ENCODE peak calls at places on chromosomes 16 and 17, in eight cellular contexts. L is fibroblast of lung, Q is cardiac muscle cell, J is A549, Z is tibial nerve, Y is IMR-90, M is thoracic aorta, A is ascending aorta. U is an unnamed sample. For H3K4me1, the result is how much of the 10 kb centered on the place peaks cover.

GRCh38 chr16:65786916-65787315 is 579.6 kb upstream of the CDH5 start:
- DNase-seq in M (no peak), A (no peak), L (no peak), J (no peak), Z (peak), Y (no peak), Q (no peak), U (no peak)

GRCh38 chr17:31424944-31425582 is 33.6 kb downstream of the RAB11FIP4 start:
- DNase-seq in Y (peak), J (no peak), L (no peak), M (no peak), Q (no peak), A (no peak), Z (no peak), U (no peak)

GRCh38 chr17:63476494-63476856 is 386 bp upstream of the ACE start:
- DNase-seq in Q (peak), A (no peak), J (no peak), L (no peak), Z (no peak), Y (no peak), M (no peak), U (no peak)

GRCh38 chr16:78163772-78164391 is 64.4 kb downstream of the WWOX start:
- DNase-seq in J (no peak), Y (no peak), A (no peak), Q (no peak), M (no peak), Z (no peak), L (no peak), U (no peak)

GRCh38 chr16:68275611-68276191 is 11.4 kb downstream of the SLC7A6 start:
- DNase-seq in A (no peak), Y (no peak), J (no peak), M (no peak), L (no peak), Q (no peak), Z (no peak), U (peak)

GRCh38 chr17:79802039-79802735 is 5.3 kb upstream of the CBX8 start:
- DNase-seq in Y (no peak), J (no peak), M (no peak), A (no peak), Q (no peak), L (no peak), Z (no peak), U (no peak)

GRCh38 chr17:49210158-49211029 is at the start of the genes ABI3 and GNGT2:
- DNase-seq in A (peak), M (no peak), Z (no peak), L (peak), Y (peak), J (no peak), Q (peak), U (no peak)

GRCh38 chr16:54511181-54511731 is 224.7 kb upstream of the IRX3 start:
- DNase-seq in A (no peak), Q (peak), L (peak), M (no peak), Y (no peak), Z (no peak), J (no peak), U (no peak)

GRCh38 chr16:27768651-27769270 is 218.8 kb downstream of the KATNIP start:
- DNase-seq in M (no peak), Q (no peak), Z (no peak), A (no peak), L (no peak), Y (no peak), J (no peak), U (no peak)

GRCh38 chr17:59366773-59367656 is 35.6 kb downstream of the YPEL2 start:
- DNase-seq in L (peak), A (peak), Y (peak), Z (no peak), J (no peak), Q (no peak), M (no peak), U (peak)

GRCh38 chr16:54118846-54119245 is 167.7 kb downstream of the IRX3 start:
- DNase-seq in J (no peak), L (peak), M (no peak), A (no peak), Q (peak), Z (no peak), Y (peak), U (no peak)

GRCh38 chr16:57889960-57890751 is 80.8 kb downstream of the CNGB1 start:
- DNase-seq in Y (peak), M (no peak), A (no peak), Z (peak), Q (peak), J (no peak), L (peak), U (no peak)

GRCh38 chr17:79728169-79728907 is 2.4 kb upstream of the ENPP7 start:
- DNase-seq in L (peak), Y (peak), Z (peak), Q (peak), J (peak), A (peak), M (peak), U (peak)

GRCh38 chr16:84266451-84266850 is 26.6 kb upstream of the KCNG4 start:
- DNase-seq in M (no peak), J (peak), L (peak), Z (peak), Y (peak), A (no peak), Q (peak), U (no peak)

GRCh38 chr17:30232015-30232821 is 3.3 kb downstream of the SLC6A4 start:
- DNase-seq in M (no peak), J (no peak), Q (no peak), Z (no peak), A (peak), L (no peak), Y (no peak), U (no peak)

GRCh38 chr17:52606098-52606497 is 447.6 kb upstream of the CA10 start:
- DNase-seq in A (no peak), L (no peak), Y (no peak), Z (no peak), J (no peak), Q (peak), M (no peak), U (no peak)

GRCh38 chr17:37815516-37815915 is 70.7 kb upstream of the HNF1B start:
- DNase-seq in Q (no peak), A (no peak), Z (no peak), Y (no peak), L (no peak), J (no peak), M (no peak), U (no peak)

GRCh38 chr17:36019423-36019822 is 1.7 kb upstream of the CCL23 start:
- DNase-seq in Y (no peak), L (no peak), A (no peak), Z (no peak), M (no peak), Q (no peak), J (no peak), U (no peak)

GRCh38 chr17:36856921-36857381 is 80.3 kb upstream of the LHX1 start:
- DNase-seq in Z (no peak), L (no peak), A (no peak), M (no peak), Q (no peak), J (no peak), Y (no peak), U (peak)

GRCh38 chr17:81039096-81039495 is 4.1 kb downstream of the BAIAP2 start:
- DNase-seq in L (no peak), Q (no peak), A (no peak), M (no peak), J (no peak), Z (no peak), Y (no peak), U (no peak)

GRCh38 chr16:50928065-50928464 is 186.2 kb downstream of the CYLD start:
- DNase-seq in L (no peak), M (no peak), Q (no peak), J (no peak), A (no peak), Z (no peak), Y (no peak), U (no peak)

GRCh38 chr17:21240375-21241055 is 12.7 kb downstream of the NATD1 start:
- DNase-seq in Q (no peak), J (no peak), M (no peak), A (no peak), Z (no peak), L (no peak), Y (no peak), U (no peak)

GRCh38 chr17:29640981-29641642 is 18.4 kb upstream of the CORO6 start:
- DNase-seq in L (peak), A (no peak), Y (no peak), M (no peak), Q (no peak), Z (no peak), J (no peak), U (no peak)

GRCh38 chr17:19541445-19541844 is 7.8 kb downstream of the SLC47A1 start:
- DNase-seq in M (no peak), A (no peak), L (no peak), J (no peak), Y (no peak), Z (no peak), Q (no peak), U (no peak)

GRCh38 chr16:397736-398332 is 835 bp downstream of the NME4 start:
- DNase-seq in Y (peak), J (peak), Z (peak), L (peak), Q (peak), M (no peak), A (peak), U (peak)

GRCh38 chr16:49708491-49708890 is 147.4 kb downstream of the ZNF423 start:
- DNase-seq in A (no peak), Q (no peak), L (no peak), M (no peak), Y (no peak), J (no peak), Z (no peak), U (no peak)

GRCh38 chr16:22694887-22695382 is 119.0 kb upstream of the HS3ST2 start:
- DNase-seq in Y (peak), Z (no peak), L (peak), M (peak), A (peak), Q (peak), J (no peak), U (no peak)

GRCh38 chr17:12850996-12851395 is 61.7 kb downstream of the ARHGAP44 start:
- DNase-seq in Y (no peak), M (no peak), Q (no peak), L (no peak), J (no peak), A (no peak), Z (no peak), U (no peak)

GRCh38 chr16:13435873-13436474 is 484.0 kb upstream of the ERCC4 start:
- DNase-seq in M (no peak), A (no peak), L (no peak), Y (no peak), J (no peak), Z (no peak), Q (no peak), U (no peak)

GRCh38 chr17:3722716-3723115 is 987 bp upstream of the HASPIN start:
- DNase-seq in Q (peak), L (peak), J (no peak), Z (no peak), A (no peak), M (no peak), Y (peak), U (no peak)

GRCh38 chr17:78226055-78226751 is 5.2 kb upstream of the TMEM235 start:
- DNase-seq in Q (no peak), L (no peak), Y (no peak), Z (no peak), A (no peak), M (no peak), J (no peak), U (no peak)

GRCh38 chr16:21104124-21104860 is 46.4 kb downstream of the DNAH3 start:
- DNase-seq in Z (no peak), J (no peak), A (no peak), L (no peak), Y (peak), M (no peak), Q (peak), U (no peak)

GRCh38 chr16:16778322-16778721 is 399.4 kb downstream of the NPIPA7 start:
- DNase-seq in Z (no peak), Y (no peak), L (no peak), Q (no peak), M (no peak), A (no peak), J (no peak), U (no peak)

GRCh38 chr16:48076455-48077012 is 79.3 kb downstream of the ABCC12 start:
- DNase-seq in M (no peak), A (no peak), J (peak), Z (no peak), Q (no peak), L (peak), Y (peak), U (no peak)

GRCh38 chr16:1580256-1580655 is 31.6 kb downstream of the IFT140 start:
- DNase-seq in Q (no peak), L (no peak), Z (no peak), Y (no peak), M (no peak), J (no peak), A (no peak), U (no peak)

GRCh38 chr16:1581804-1582203 is 30.1 kb downstream of the IFT140 start:
- DNase-seq in Q (no peak), L (no peak), Z (no peak), Y (no peak), A (no peak), J (no peak), M (no peak), U (no peak)

GRCh38 chr16:1580956-1581355 is 30.9 kb downstream of the IFT140 start:
- DNase-seq in A (no peak), Y (no peak), M (no peak), Q (no peak), L (no peak), Z (no peak), J (no peak), U (no peak)

GRCh38 chr16:1575578-1575977 is 36.3 kb downstream of the IFT140 start:
- DNase-seq in A (no peak), M (no peak), Z (no peak), J (no peak), Q (no peak), Y (no peak), L (no peak), U (no peak)

GRCh38 chr16:1579214-1579613 is 32.7 kb downstream of the IFT140 start:
- DNase-seq in Q (no peak), L (no peak), Y (no peak), Z (no peak), A (no peak), M (no peak), J (no peak), U (no peak)
- TF ChIP-seq CTCF in Q (no peak), L (no peak), Y (no peak), Z (no peak), A (no peak), M (no peak), J (no peak), U (no peak)

GRCh38 chr17:82884341-82884871 is 44.6 kb upstream of the ZNF750 start:
- DNase-seq in A (no peak), J (no peak), M (no peak), Q (peak), L (no peak), Z (no peak), Y (no peak), U (no peak)
- H3K4me1 ChIP-seq in A (under half), J (under half), M (under half), Q (under half), L (under half), Z (under half), Y (under half), U (under half)

GRCh38 chr17:7235693-7236665 is 1.7 kb upstream of the DVL2 start:
- DNase-seq in Y (peak), Z (no peak), A (no peak), J (no peak), L (no peak), M (no peak), Q (peak), U (no peak)
- TF ChIP-seq CTCF in Y (no peak), Z (no peak), A (no peak), J (no peak), L (no peak), M (no peak), Q (no peak), U (no peak)

GRCh38 chr16:9911231-9911630 is 271.0 kb downstream of the GRIN2A start:
- DNase-seq in Z (no peak), Y (no peak), J (no peak), Q (no peak), L (no peak), A (no peak), M (no peak), U (no peak)

GRCh38 chr16:9911989-9912388 is 270.2 kb downstream of the GRIN2A start:
- DNase-seq in Z (no peak), A (no peak), Q (no peak), L (no peak), Y (no peak), M (no peak), J (no peak), U (no peak)

GRCh38 chr16:9906218-9906617 is 276.0 kb downstream of the GRIN2A start:
- DNase-seq in L (no peak), A (no peak), J (no peak), M (no peak), Q (no peak), Z (no peak), Y (no peak), U (no peak)

GRCh38 chr16:9908613-9909012 is 273.6 kb downstream of the GRIN2A start:
- DNase-seq in Q (no peak), Z (no peak), J (no peak), M (no peak), Y (no peak), L (no peak), A (no peak), U (no peak)

GRCh38 chr16:9909072-9909471 is 273.2 kb downstream of the GRIN2A start:
- DNase-seq in A (no peak), Y (no peak), J (no peak), Q (no peak), M (no peak), L (no peak), Z (no peak), U (no peak)
- H3K4me1 ChIP-seq in A (under half), Y (under half), J (under half), Q (under half), M (under half), L (under half), Z (under half), U (under half)

DNA sequence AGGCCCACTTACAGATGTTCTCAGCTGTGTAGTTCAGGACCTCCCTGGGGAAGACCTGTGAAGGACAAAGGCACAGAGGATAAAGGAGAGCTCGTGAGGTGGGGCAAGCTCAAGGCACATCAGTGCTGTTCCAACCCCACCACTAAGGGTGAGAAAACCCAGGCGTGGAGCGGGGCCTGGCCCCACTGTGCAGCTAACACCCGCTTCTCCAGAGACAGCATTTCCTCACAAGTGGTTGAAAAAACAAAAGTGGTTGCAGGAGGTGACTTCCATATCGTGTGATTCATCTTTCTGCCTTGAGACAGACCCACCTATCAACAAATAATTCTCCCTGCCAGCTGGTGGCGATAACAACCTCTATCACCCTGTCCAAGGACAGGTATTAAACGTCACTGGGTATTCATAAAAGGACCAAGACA is 30.0 kb downstream of the SNN start:
- DNase-seq in M (no peak), L (no peak), Q (no peak), Z (no peak), J (no peak), A (no peak), Y (peak), U (no peak)
- TF ChIP-seq CTCF in M (no peak), L (no peak), Q (no peak), Z (no peak), J (peak), A (no peak), Y (peak), U (no peak)

GRCh38 chr17:74465378-74466110 is 890 bp upstream of the CD300A start:
- DNase-seq in Y (no peak), M (no peak), L (no peak), Q (no peak), A (no peak), Z (no peak), J (no peak), U (no peak)

GRCh38 chr17:74466785-74467158 is 338 bp downstream of the CD300A start:
- DNase-seq in Y (no peak), L (no peak), Q (no peak), M (no peak), J (no peak), Z (no peak), A (no peak), U (no peak)

GRCh38 chr17:74466111-74466784 is at the start of gene CD300A:
- DNase-seq in J (no peak), Y (no peak), L (no peak), M (no peak), A (no peak), Z (no peak), Q (no peak), U (no peak)

GRCh38 chr17:74467221-74467951 is 952 bp downstream of the CD300A start:
- DNase-seq in M (no peak), A (no peak), Y (no peak), L (no peak), Q (no peak), Z (no peak), J (no peak), U (no peak)

GRCh38 chr17:74464730-74465377 is 1.6 kb upstream of the CD300A start:
- DNase-seq in Z (no peak), J (no peak), Q (no peak), L (no peak), M (no peak), A (no peak), Y (no peak), U (no peak)
- H3K4me1 ChIP-seq in Z (under half), J (under half), Q (under half), L (under half), M (under half), A (under half), Y (under half), U (under half)

DNA sequence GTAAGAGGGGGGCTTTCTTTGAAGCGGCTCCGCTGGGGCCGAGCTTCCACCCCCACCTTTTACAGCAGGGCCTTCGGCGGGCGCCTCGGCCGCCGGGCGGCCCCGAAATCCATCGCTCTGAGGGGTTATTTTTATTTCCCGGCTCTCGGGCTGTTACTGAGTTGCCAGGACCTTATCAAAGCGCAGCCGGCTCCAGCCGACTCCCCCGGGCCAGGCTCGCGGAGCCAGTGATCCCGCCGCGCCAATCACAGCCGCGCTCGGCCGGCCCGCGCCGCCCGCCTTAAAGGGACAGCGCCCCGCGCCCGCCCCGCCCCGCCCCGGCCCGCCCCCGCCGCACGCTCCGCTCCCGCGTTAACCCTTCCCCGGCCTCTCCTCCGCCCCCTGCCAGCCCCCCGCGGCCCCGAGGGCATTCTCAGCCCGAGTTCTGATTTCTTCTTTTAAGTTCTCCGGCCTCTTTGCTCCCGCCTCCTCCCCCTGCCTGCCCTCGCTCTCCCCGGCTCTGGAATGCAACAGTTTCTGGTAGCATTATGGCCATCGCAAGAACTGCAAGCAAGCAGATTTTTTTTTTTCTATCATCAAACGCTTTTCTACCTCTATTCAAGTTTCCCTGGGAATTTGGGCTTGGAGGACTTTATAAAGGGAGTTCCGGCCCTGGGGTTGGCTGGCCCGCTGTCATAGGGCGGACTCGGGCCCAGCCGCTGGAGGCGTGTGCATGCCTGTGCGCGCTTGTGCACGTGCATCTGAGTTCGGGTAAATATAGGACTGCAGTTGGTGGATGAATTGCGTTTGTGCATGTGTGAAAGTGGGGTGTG is at the start of gene AXIN2:
- DNase-seq in M (peak), J (peak), L (peak), Y (peak), A (peak), Q (peak), Z (peak), U (peak)
- TF ChIP-seq CTCF in M (peak), J (no peak), L (no peak), Y (no peak), A (peak), Q (peak), Z (no peak), U (peak)

GRCh38 chr17:61302911-61303310 is 96.7 kb upstream of the TBX2 start:
- DNase-seq in M (no peak), Z (no peak), Y (no peak), Q (no peak), L (no peak), J (no peak), A (no peak), U (no peak)

GRCh38 chr17:61306003-61306402 is 93.6 kb upstream of the TBX2 start:
- DNase-seq in M (no peak), A (no peak), Y (no peak), Q (no peak), L (no peak), Z (no peak), J (no peak), U (no peak)

GRCh38 chr17:61303334-61304096 is 96.1 kb upstream of the TBX2 start:
- DNase-seq in A (no peak), J (no peak), Y (peak), Z (no peak), M (no peak), L (peak), Q (peak), U (no peak)

GRCh38 chr17:61307905-61308886 is 91.4 kb upstream of the TBX2 start:
- DNase-seq in Y (peak), L (peak), Q (peak), M (no peak), Z (no peak), A (peak), J (peak), U (no peak)

GRCh38 chr17:61305024-61305423 is 94.6 kb upstream of the TBX2 start:
- DNase-seq in L (peak), Q (no peak), J (no peak), A (no peak), Z (no peak), Y (peak), M (no peak), U (no peak)
- H3K4me1 ChIP-seq in L (half or more), Q (under half), J (under half), A (under half), Z (under half), Y (under half), M (under half), U (under half)

U was measured in prostate gland.